ENCODE peak calls at places on chromosome 1, in four cellular contexts. One of them, this sample, is unnamed.
A peak's percentile ranks its signal among the peaks of the same experiment; 100 is the strongest.

GRCh38 chr1:200296091-200296661 is 113.7 kb downstream of the ZNF281 start:
- DNase-seq in cardiac muscle cell: no peak
- DNase-seq in Caco-2: peak; percentile 61
- DNase-seq in PC-3: peak; percentile 90
- DNase-seq in this sample: no peak

GRCh38 chr1:206705744-206706297 is 21.1 kb downstream of the MAPKAPK2 start:
- DNase-seq in cardiac muscle cell: no peak
- DNase-seq in Caco-2: no peak
- DNase-seq in PC-3: no peak
- DNase-seq in this sample: no peak

GRCh38 chr1:17441993-17442357 is 2.5 kb upstream of the RCC2 start:
- DNase-seq in cardiac muscle cell: no peak
- DNase-seq in Caco-2: no peak
- DNase-seq in PC-3: no peak
- DNase-seq in this sample: no peak

GRCh38 chr1:232428781-232429530 is 201.0 kb downstream of the SIPA1L2 start:
- DNase-seq in Caco-2: no peak
- DNase-seq in PC-3: peak; percentile 62
- DNase-seq in cardiac muscle cell: peak; percentile 42
- DNase-seq in this sample: no peak

GRCh38 chr1:61123321-61123720 is 41.0 kb downstream of the NFIA start:
- DNase-seq in PC-3: no peak
- DNase-seq in cardiac muscle cell: no peak
- DNase-seq in Caco-2: no peak
- DNase-seq in this sample: no peak

GRCh38 chr1:41411229-41411628 is 50.0 kb downstream of the FOXO6 start:
- DNase-seq in Caco-2: no peak
- DNase-seq in PC-3: peak; percentile 57
- DNase-seq in cardiac muscle cell: no peak
- DNase-seq in this sample: no peak

GRCh38 chr1:183480971-183481431 is 8.7 kb downstream of the SMG7 start:
- DNase-seq in cardiac muscle cell: no peak
- DNase-seq in Caco-2: no peak
- DNase-seq in PC-3: peak; percentile 53
- DNase-seq in this sample: no peak

GRCh38 chr1:71490432-71490831 is 409.6 kb upstream of the ZRANB2 start:
- DNase-seq in cardiac muscle cell: no peak
- DNase-seq in Caco-2: no peak
- DNase-seq in PC-3: peak; percentile 80
- DNase-seq in this sample: no peak

GRCh38 chr1:164735315-164736052 is 176.5 kb downstream of the PBX1 start:
- DNase-seq in PC-3: peak; percentile 89
- DNase-seq in cardiac muscle cell: no peak
- DNase-seq in Caco-2: peak; percentile 20
- DNase-seq in this sample: no peak

GRCh38 chr1:107142370-107142668 is 1.5 kb downstream of the NTNG1 start:
- DNase-seq in cardiac muscle cell: no peak
- DNase-seq in Caco-2: no peak
- DNase-seq in PC-3: no peak
- DNase-seq in this sample: no peak
- TF ChIP-seq CTCF in cardiac muscle cell: no peak
- TF ChIP-seq CTCF in Caco-2: no peak
- TF ChIP-seq CTCF in PC-3: no peak
- TF ChIP-seq CTCF in this sample: peak; percentile 10

DNA sequence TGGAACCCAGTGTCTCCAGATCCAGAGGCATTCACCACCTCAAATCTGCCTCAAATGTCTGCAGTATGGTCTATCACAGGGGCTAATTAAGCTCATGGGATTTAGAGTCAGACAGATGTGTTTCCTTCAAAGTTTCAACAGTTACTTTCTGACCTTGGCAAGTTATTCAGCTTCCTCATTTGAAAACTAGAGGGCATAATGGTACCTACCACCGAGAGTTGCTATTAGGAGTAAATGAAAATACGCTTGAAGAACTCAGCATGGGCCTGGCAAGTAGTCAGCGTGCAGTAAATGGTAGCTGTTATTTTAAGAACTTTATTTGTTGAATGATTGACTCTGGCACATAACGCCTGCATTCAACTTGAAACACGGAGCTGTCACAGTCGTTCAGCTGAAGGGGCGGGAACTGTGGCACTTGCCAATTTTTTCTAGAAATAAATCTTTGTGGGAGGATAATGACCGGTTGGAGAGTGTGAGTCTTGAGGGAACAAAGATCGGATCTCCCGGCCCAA is 1.2 kb upstream of the CAP1 start:
- DNase-seq in cardiac muscle cell: peak; percentile 21
- DNase-seq in PC-3: peak; percentile 34
- DNase-seq in Caco-2: no peak
- DNase-seq in this sample: no peak
- TF ChIP-seq CTCF in cardiac muscle cell: peak; percentile 12
- TF ChIP-seq CTCF in PC-3: peak; percentile 32
- TF ChIP-seq CTCF in Caco-2: no peak
- TF ChIP-seq CTCF in this sample: peak; percentile 28

GRCh38 chr1:221779771-221780170 is 37.9 kb upstream of the DUSP10 start:
- DNase-seq in cardiac muscle cell: no peak
- DNase-seq in PC-3: peak; percentile 11
- DNase-seq in Caco-2: no peak
- DNase-seq in this sample: no peak

GRCh38 chr1:221782461-221782860 is 40.6 kb upstream of the DUSP10 start:
- DNase-seq in PC-3: no peak
- DNase-seq in Caco-2: no peak
- DNase-seq in cardiac muscle cell: peak; percentile 5
- DNase-seq in this sample: no peak

GRCh38 chr1:221780175-221780574 is 38.3 kb upstream of the DUSP10 start:
- DNase-seq in PC-3: no peak
- DNase-seq in cardiac muscle cell: no peak
- DNase-seq in Caco-2: no peak
- DNase-seq in this sample: no peak

GRCh38 chr1:221782970-221783369 is 41.1 kb upstream of the DUSP10 start:
- DNase-seq in PC-3: no peak
- DNase-seq in cardiac muscle cell: no peak
- DNase-seq in Caco-2: no peak
- DNase-seq in this sample: no peak

DNA sequence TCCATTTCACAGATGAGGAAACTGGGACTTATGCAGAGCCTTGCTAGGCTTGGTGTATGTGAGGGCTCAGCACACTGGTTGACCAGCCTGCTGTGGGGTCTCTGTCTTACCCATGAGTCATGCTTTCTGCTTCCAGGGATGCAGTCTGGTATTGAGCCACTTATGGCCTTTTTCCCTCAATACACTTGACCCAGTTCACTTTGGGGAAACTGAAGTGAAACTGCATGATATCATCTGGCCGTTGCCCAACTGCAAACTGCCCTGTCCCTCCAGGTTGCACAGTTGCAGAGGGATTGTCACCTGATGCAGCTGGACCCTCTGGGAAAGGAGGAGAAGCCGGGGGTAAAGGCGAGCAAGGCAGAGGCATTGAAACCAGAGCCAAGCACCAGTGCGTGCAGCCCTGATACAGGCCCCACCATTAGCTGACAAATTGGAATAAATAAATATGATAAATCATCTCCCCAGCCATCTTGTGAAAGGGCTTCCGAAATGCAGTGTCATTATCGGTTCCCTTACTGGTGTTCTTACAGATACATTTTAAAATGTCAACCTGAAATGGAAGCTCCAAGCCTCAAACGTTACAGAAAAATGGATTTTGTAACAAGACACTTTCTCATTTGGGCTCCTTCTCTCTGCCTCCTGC is 39.3 kb upstream of the DUSP10 start:
- DNase-seq in cardiac muscle cell: no peak
- DNase-seq in PC-3: no peak
- DNase-seq in Caco-2: no peak
- DNase-seq in this sample: no peak
- TF ChIP-seq CTCF in cardiac muscle cell: no peak
- TF ChIP-seq CTCF in PC-3: no peak
- TF ChIP-seq CTCF in Caco-2: no peak
- TF ChIP-seq CTCF in this sample: no peak

GRCh38 chr1:175902281-175902680 is 158.9 kb upstream of the TNR start:
- DNase-seq in PC-3: no peak
- DNase-seq in cardiac muscle cell: no peak
- DNase-seq in Caco-2: no peak
- DNase-seq in this sample: no peak

GRCh38 chr1:175895966-175896365 is 152.6 kb upstream of the TNR start:
- DNase-seq in PC-3: no peak
- DNase-seq in Caco-2: no peak
- DNase-seq in cardiac muscle cell: no peak
- DNase-seq in this sample: no peak

GRCh38 chr1:175900171-175900570 is 156.8 kb upstream of the TNR start:
- DNase-seq in cardiac muscle cell: no peak
- DNase-seq in PC-3: no peak
- DNase-seq in Caco-2: no peak
- DNase-seq in this sample: no peak

GRCh38 chr1:175904808-175905207 is 161.4 kb upstream of the TNR start:
- DNase-seq in PC-3: no peak
- DNase-seq in cardiac muscle cell: peak; percentile 60
- DNase-seq in Caco-2: no peak
- DNase-seq in this sample: no peak

GRCh38 chr1:175901076-175901475 is 157.7 kb upstream of the TNR start:
- DNase-seq in Caco-2: no peak
- DNase-seq in PC-3: no peak
- DNase-seq in cardiac muscle cell: no peak
- DNase-seq in this sample: no peak
- TF ChIP-seq CTCF in Caco-2: no peak
- TF ChIP-seq CTCF in PC-3: no peak
- TF ChIP-seq CTCF in cardiac muscle cell: no peak
- TF ChIP-seq CTCF in this sample: no peak

DNA sequence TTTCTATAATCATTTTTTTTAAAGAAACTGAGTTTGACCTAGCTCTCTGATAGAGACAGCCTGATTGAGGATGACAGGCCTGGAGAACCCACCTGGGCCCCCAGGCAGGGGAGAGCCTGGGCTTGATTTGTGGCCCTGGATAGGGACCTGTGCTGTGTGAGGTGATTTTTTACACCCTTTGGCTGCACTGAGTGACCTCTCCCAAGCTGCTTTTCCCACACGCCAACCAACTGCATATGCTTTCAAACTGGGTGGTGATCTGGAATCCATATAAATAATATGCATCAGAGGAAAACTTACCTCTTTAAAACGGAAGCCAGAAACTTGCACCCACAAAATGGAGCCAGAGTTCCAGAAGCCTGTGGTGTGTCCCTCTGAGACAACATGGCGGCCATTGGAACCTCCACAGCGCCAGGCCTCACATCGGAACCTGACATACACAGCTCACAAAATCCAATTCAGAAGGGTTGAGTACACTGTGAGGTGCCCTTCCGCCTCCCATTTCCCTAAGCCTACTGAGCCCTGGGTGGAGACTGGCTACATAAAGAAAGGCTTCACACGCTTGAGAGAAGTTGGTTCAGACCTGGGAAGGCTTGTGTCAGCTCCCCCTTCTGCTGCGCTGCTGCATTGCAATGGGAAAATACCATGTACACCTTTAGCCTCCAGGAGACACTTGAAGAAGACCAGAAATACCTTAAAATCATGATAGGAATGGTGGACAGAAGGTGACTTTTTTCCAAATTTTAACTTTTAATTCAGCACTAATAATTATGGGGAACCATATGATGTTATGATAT is 160.7 kb downstream of the HHIPL2 start:
- DNase-seq in cardiac muscle cell: peak; percentile 23
- DNase-seq in Caco-2: peak; percentile 5
- DNase-seq in PC-3: peak; percentile 42
- DNase-seq in this sample: peak; percentile 3
- TF ChIP-seq CTCF in cardiac muscle cell: no peak
- TF ChIP-seq CTCF in Caco-2: no peak
- TF ChIP-seq CTCF in PC-3: peak; percentile 60
- TF ChIP-seq CTCF in this sample: peak; percentile 33

DNA sequence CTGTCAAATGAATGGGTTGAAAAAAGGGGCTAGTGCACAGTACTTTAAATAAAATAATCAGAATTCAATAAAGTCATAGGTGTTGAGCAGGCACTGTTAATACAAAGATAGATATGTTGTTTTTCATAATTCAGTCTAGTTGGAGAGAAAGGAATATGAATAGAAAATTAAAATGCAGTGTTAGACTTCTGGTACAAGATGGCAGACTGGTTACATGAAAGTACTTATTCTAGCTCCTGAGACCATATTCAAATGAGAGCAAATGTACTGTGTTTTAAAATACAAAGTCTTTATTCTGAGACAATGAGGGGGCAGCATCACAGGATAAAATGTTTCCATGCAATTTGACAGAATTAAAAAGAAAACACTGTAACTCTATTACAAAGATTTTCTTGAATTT is 542.1 kb downstream of the COL11A1 start:
- DNase-seq in cardiac muscle cell: no peak
- DNase-seq in PC-3: no peak
- DNase-seq in Caco-2: no peak
- DNase-seq in this sample: no peak
- TF ChIP-seq CTCF in cardiac muscle cell: no peak
- TF ChIP-seq CTCF in PC-3: no peak
- TF ChIP-seq CTCF in Caco-2: no peak
- TF ChIP-seq CTCF in this sample: no peak

GRCh38 chr1:82759035-82759434 is 958.3 kb downstream of the ADGRL2 start:
- DNase-seq in cardiac muscle cell: no peak
- DNase-seq in Caco-2: no peak
- DNase-seq in PC-3: peak; percentile 44
- DNase-seq in this sample: no peak
- TF ChIP-seq CTCF in cardiac muscle cell: no peak
- TF ChIP-seq CTCF in Caco-2: no peak
- TF ChIP-seq CTCF in PC-3: peak; percentile 54
- TF ChIP-seq CTCF in this sample: peak; percentile 34

This sample was measured in neural crest cell.